ENCODE peak calls at places on chromosome 17, in seven cellular contexts. One of them, this sample, is unnamed.
A peak's percentile ranks its signal among the peaks of the same experiment; 100 is the strongest.

GRCh38 chr17:8122391-8122922 is 1.4 kb downstream of the HES7 start:
- DNase-seq in mesendoderm: peak; percentile 42
- DNase-seq in H9: peak; percentile 75
- DNase-seq in IMR-90: peak; percentile 50
- DNase-seq in neuronal stem cell: no peak
- DNase-seq in H1: no peak
- DNase-seq in mesenchymal stem cell: peak; percentile 77
- DNase-seq in this sample: peak; percentile 15

GRCh38 chr17:43369986-43370385 is 28.8 kb upstream of the ARL4D start:
- DNase-seq in mesendoderm: no peak
- DNase-seq in H9: no peak
- DNase-seq in IMR-90: no peak
- DNase-seq in neuronal stem cell: no peak
- DNase-seq in H1: no peak
- DNase-seq in mesenchymal stem cell: no peak
- DNase-seq in this sample: no peak

GRCh38 chr17:35167666-35168065 is 20.0 kb downstream of the UNC45B start:
- DNase-seq in mesendoderm: no peak
- DNase-seq in H9: no peak
- DNase-seq in IMR-90: peak; percentile 62
- DNase-seq in neuronal stem cell: no peak
- DNase-seq in H1: no peak
- DNase-seq in mesenchymal stem cell: peak; percentile 27
- DNase-seq in this sample: peak; percentile 76

GRCh38 chr17:48818361-48818841 is 1.4 kb upstream of the TTLL6 start:
- DNase-seq in mesendoderm: peak; percentile 24
- DNase-seq in H9: peak; percentile 90
- DNase-seq in IMR-90: no peak
- DNase-seq in neuronal stem cell: no peak
- DNase-seq in H1: no peak
- DNase-seq in mesenchymal stem cell: no peak
- DNase-seq in this sample: no peak

GRCh38 chr17:33284022-33284421 is 9.1 kb downstream of the ASIC2 start:
- DNase-seq in mesendoderm: no peak
- DNase-seq in H9: no peak
- DNase-seq in IMR-90: peak; percentile 87
- DNase-seq in neuronal stem cell: no peak
- DNase-seq in H1: no peak
- DNase-seq in mesenchymal stem cell: peak; percentile 60
- DNase-seq in this sample: peak; percentile 27

GRCh38 chr17:74478369-74479100 is 12.1 kb downstream of the CD300A start:
- DNase-seq in mesendoderm: no peak
- DNase-seq in H9: no peak
- DNase-seq in IMR-90: no peak
- DNase-seq in neuronal stem cell: no peak
- DNase-seq in H1: no peak
- DNase-seq in mesenchymal stem cell: no peak
- DNase-seq in this sample: peak; percentile 34

GRCh38 chr17:80354381-80354780 is 60.6 kb upstream of the ENDOV start:
- DNase-seq in mesendoderm: no peak
- DNase-seq in H9: no peak
- DNase-seq in IMR-90: no peak
- DNase-seq in neuronal stem cell: no peak
- DNase-seq in H1: no peak
- DNase-seq in mesenchymal stem cell: no peak
- DNase-seq in this sample: no peak

GRCh38 chr17:65029605-65030308 is 26.8 kb downstream of the GNA13 start:
- DNase-seq in mesendoderm: no peak
- DNase-seq in H9: no peak
- DNase-seq in IMR-90: no peak
- DNase-seq in neuronal stem cell: no peak
- DNase-seq in H1: no peak
- DNase-seq in mesenchymal stem cell: no peak
- DNase-seq in this sample: no peak

GRCh38 chr17:19327039-19327776 is 35.3 kb downstream of the B9D1 start:
- DNase-seq in mesendoderm: no peak
- DNase-seq in H9: no peak
- DNase-seq in IMR-90: peak; percentile 80
- DNase-seq in neuronal stem cell: no peak
- DNase-seq in H1: no peak
- DNase-seq in mesenchymal stem cell: peak; percentile 58
- DNase-seq in this sample: peak; percentile 86

DNA sequence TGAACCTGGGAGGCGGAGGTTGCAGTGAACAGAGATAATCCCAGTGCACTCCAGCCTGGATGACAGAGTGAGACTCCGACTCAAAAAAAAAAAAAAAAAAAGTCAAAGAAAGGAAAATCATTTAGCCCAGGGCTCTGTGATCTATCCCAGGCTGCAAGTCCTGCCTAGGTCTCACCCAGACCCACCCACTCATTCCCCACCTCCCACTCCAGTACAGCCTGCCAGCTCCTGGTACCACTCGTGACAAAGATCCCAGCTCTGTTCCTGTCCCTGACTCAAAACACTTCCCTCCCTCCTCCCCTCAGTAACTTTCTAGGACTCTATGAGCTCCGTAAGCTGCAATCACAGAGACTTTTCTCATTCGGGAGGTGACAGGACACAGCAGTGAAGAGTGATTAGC is 28.0 kb upstream of the MRPS23 start:
- DNase-seq in mesendoderm: no peak
- DNase-seq in H9: no peak
- DNase-seq in IMR-90: no peak
- DNase-seq in neuronal stem cell: no peak
- DNase-seq in H1: no peak
- DNase-seq in mesenchymal stem cell: peak; percentile 50
- DNase-seq in this sample: no peak
- H3K4me1 ChIP-seq in mesendoderm: peaks cover 28% of the 10 kb centered on the region
- H3K4me1 ChIP-seq in H9: peaks cover 33% of the 10 kb centered on the region
- H3K4me1 ChIP-seq in IMR-90: peaks cover 67% of the 10 kb centered on the region
- H3K4me1 ChIP-seq in neuronal stem cell: peaks cover 33% of the 10 kb centered on the region
- H3K4me1 ChIP-seq in H1: peaks cover 52% of the 10 kb centered on the region
- H3K4me1 ChIP-seq in mesenchymal stem cell: peaks cover 74% of the 10 kb centered on the region
- H3K4me1 ChIP-seq in this sample: peaks cover 71% of the 10 kb centered on the region

DNA sequence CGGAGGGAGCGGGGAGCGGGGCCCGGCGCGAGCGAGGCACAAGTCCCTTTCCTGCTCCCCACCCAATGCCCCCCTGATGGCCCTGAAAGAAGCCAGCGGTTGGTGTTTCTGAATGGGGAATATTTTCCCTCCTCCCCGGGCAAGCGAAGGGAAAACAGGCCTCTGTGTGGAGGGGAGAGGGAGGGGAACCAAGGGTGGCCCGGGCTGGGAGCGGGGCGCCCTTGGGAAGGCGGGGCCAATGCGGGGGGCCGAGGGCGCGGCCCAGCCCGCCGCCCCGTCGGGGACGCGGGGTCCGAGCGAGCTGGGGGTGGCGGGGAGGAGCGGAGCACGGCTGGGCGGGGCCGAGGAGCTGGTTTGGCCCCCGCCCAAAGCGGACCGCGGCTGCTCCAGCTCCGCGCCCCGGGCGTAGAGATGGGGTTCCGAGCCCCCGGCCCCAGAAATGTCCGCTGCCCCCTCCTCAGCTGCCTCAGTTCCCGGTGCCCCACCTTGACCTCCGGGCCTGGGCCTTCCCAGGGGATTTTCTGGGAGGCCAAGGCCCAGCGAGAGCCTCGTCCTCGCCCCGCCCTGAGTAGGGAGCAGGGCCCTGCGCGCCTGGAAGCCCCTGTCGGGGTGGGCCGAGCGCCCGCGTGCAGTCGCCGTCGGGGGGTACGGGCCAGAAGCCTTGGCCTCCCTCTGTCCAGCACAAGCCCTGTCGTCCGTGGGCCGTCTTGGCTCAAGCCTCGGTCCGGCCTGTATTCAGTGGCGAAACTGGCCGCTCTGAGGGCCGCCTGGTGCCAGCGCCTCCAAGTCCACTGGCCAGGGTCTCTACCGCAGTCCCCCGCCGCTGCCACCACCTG is 3.9 kb upstream of the HEXIM1 start:
- DNase-seq in mesendoderm: no peak
- DNase-seq in H9: peak; percentile 69
- DNase-seq in IMR-90: no peak
- DNase-seq in neuronal stem cell: no peak
- DNase-seq in H1: no peak
- DNase-seq in mesenchymal stem cell: no peak
- DNase-seq in this sample: no peak
- H2BK120ac ChIP-seq in mesendoderm: no peak overlapping the region
- H2BK120ac ChIP-seq in H9: no peak overlapping the region
- H2BK120ac ChIP-seq in IMR-90: peak overlapping the region; percentile 79
- H2BK120ac ChIP-seq in neuronal stem cell: no peak overlapping the region
- H2BK120ac ChIP-seq in H1: no peak overlapping the region
- H2BK120ac ChIP-seq in mesenchymal stem cell: peak overlapping the region; percentile 75
- H2BK120ac ChIP-seq in this sample: peak overlapping the region; percentile 77

DNA sequence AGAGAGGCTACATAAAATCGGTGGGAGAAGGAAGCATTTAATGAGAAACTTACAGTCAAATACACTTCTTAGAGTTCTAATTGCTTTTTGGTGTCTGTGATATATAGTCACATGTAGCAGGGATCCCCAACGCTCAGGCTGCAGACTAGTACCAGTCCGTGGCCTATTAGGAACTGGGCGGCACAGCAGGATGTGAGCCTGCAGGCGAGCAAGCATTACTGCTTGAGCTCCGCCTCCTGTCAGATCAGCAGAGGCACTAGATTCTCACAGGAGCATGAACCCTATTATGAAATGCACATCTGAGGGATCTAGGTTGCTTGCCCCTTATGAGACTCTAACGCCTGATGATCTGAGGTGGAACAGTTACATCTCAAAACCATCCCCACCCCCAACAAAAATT is 158.5 kb downstream of the TANC2 start:
- DNase-seq in mesendoderm: peak; percentile 25
- DNase-seq in H9: no peak
- DNase-seq in IMR-90: no peak
- DNase-seq in neuronal stem cell: no peak
- DNase-seq in H1: no peak
- DNase-seq in mesenchymal stem cell: no peak
- DNase-seq in this sample: no peak
- H3K4me1 ChIP-seq in mesendoderm: no peaks in the 10 kb centered on the region
- H3K4me1 ChIP-seq in H9: no peaks in the 10 kb centered on the region
- H3K4me1 ChIP-seq in IMR-90: peaks cover 1% of the 10 kb centered on the region
- H3K4me1 ChIP-seq in neuronal stem cell: peaks cover 4% of the 10 kb centered on the region
- H3K4me1 ChIP-seq in H1: no peaks in the 10 kb centered on the region
- H3K4me1 ChIP-seq in mesenchymal stem cell: peaks cover 1% of the 10 kb centered on the region
- H3K4me1 ChIP-seq in this sample: peaks cover 2% of the 10 kb centered on the region

DNA sequence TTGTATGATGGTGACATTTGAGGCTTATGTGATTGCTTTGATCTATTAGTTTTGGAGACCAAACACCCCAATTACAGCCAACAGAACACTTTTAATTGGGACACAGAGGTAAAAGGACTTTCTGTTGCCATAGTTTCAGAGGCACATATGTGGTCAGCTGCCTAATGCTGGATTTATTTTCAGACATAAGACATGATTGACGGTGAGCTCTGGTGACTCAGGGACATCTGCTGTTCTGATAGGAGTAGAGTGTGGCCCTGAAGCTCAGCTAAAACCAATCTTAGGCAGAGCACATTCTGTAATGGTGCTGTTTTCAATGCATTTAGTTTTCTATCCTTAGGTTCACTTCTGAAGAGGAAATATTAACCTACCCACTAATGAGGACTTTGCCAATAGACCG is 247.1 kb downstream of the UTP18 start:
- DNase-seq in mesendoderm: no peak
- DNase-seq in H9: no peak
- DNase-seq in IMR-90: no peak
- DNase-seq in neuronal stem cell: no peak
- DNase-seq in H1: no peak
- DNase-seq in mesenchymal stem cell: no peak
- DNase-seq in this sample: no peak
- H2BK120ac ChIP-seq in mesendoderm: no peak overlapping the region
- H2BK120ac ChIP-seq in H9: no peak overlapping the region
- H2BK120ac ChIP-seq in IMR-90: no peak overlapping the region
- H2BK120ac ChIP-seq in neuronal stem cell: no peak overlapping the region
- H2BK120ac ChIP-seq in H1: no peak overlapping the region
- H2BK120ac ChIP-seq in mesenchymal stem cell: no peak overlapping the region
- H2BK120ac ChIP-seq in this sample: no peak overlapping the region

GRCh38 chr17:47278561-47278960 is 24.9 kb downstream of the ITGB3 start:
- DNase-seq in mesendoderm: no peak
- DNase-seq in H9: no peak
- DNase-seq in IMR-90: no peak
- DNase-seq in neuronal stem cell: no peak
- DNase-seq in H1: no peak
- DNase-seq in mesenchymal stem cell: no peak
- DNase-seq in this sample: no peak

GRCh38 chr17:47276444-47276843 is 22.8 kb downstream of the ITGB3 start:
- DNase-seq in mesendoderm: no peak
- DNase-seq in H9: no peak
- DNase-seq in IMR-90: no peak
- DNase-seq in neuronal stem cell: no peak
- DNase-seq in H1: no peak
- DNase-seq in mesenchymal stem cell: no peak
- DNase-seq in this sample: no peak

GRCh38 chr17:47275245-47275984 is 21.8 kb downstream of the ITGB3 start:
- DNase-seq in mesendoderm: peak; percentile 89
- DNase-seq in H9: peak; percentile 82
- DNase-seq in IMR-90: peak; percentile 84
- DNase-seq in neuronal stem cell: peak; percentile 36
- DNase-seq in H1: no peak
- DNase-seq in mesenchymal stem cell: peak; percentile 70
- DNase-seq in this sample: no peak

GRCh38 chr17:47277921-47278320 is 24.3 kb downstream of the ITGB3 start:
- DNase-seq in mesendoderm: no peak
- DNase-seq in H9: no peak
- DNase-seq in IMR-90: peak; percentile 65
- DNase-seq in neuronal stem cell: no peak
- DNase-seq in H1: no peak
- DNase-seq in mesenchymal stem cell: no peak
- DNase-seq in this sample: no peak

GRCh38 chr17:47276868-47277267 is 23.2 kb downstream of the ITGB3 start:
- DNase-seq in mesendoderm: peak; percentile 90
- DNase-seq in H9: peak; percentile 77
- DNase-seq in IMR-90: peak; percentile 73
- DNase-seq in neuronal stem cell: no peak
- DNase-seq in H1: no peak
- DNase-seq in mesenchymal stem cell: peak; percentile 78
- DNase-seq in this sample: peak; percentile 52
- H3K4me1 ChIP-seq in mesendoderm: peaks cover 12% of the 10 kb centered on the region
- H3K4me1 ChIP-seq in H9: peaks cover 21% of the 10 kb centered on the region
- H3K4me1 ChIP-seq in IMR-90: peaks cover 54% of the 10 kb centered on the region
- H3K4me1 ChIP-seq in neuronal stem cell: peaks cover 23% of the 10 kb centered on the region
- H3K4me1 ChIP-seq in H1: peaks cover 12% of the 10 kb centered on the region
- H3K4me1 ChIP-seq in mesenchymal stem cell: peaks cover 48% of the 10 kb centered on the region
- H3K4me1 ChIP-seq in this sample: peaks cover 31% of the 10 kb centered on the region

DNA sequence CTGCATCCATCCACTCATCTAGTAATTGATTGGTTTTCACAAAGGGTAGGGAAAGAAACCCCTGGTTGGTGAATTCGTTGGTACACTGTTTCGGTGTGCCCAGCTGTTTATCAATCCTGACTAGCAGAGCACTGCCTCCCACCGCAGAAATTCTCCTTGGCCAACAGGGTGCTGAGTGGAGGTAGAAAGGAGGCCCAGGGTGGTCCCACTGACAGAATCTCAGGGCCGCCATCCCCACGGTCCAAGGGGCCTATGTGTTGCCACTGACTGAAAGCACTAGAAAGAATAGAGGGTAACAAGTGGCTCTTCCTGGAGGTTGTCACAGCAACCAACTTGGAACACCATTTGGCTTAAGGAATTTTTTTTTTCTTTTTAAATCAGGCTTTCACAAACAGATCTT is 8.4 kb upstream of the RCVRN start:
- DNase-seq in mesendoderm: no peak
- DNase-seq in H9: no peak
- DNase-seq in IMR-90: no peak
- DNase-seq in neuronal stem cell: no peak
- DNase-seq in H1: no peak
- DNase-seq in mesenchymal stem cell: no peak
- DNase-seq in this sample: no peak
- H2BK120ac ChIP-seq in mesendoderm: no peak overlapping the region
- H2BK120ac ChIP-seq in H9: no peak overlapping the region
- H2BK120ac ChIP-seq in IMR-90: no peak overlapping the region
- H2BK120ac ChIP-seq in neuronal stem cell: no peak overlapping the region
- H2BK120ac ChIP-seq in H1: no peak overlapping the region
- H2BK120ac ChIP-seq in mesenchymal stem cell: no peak overlapping the region
- H2BK120ac ChIP-seq in this sample: no peak overlapping the region

This sample was measured in trophoblast cell.